ENCODE peak calls at places on chromosomes 2 and 18, in eight cellular contexts. B is HFFc6, J is lung microvascular endothelial cell, C is NAMALWA, K is NCI-H510A treated with DMSO at 0.1 percent for 48 hours, R is foreskin keratinocyte, Q is left lung, X is NCI-H345. O is an unnamed sample.

GRCh38 chr18:44128365-44128764 is 552.3 kb upstream of the SETBP1 start:
- DNase-seq in B (no peak), J (peak), Q (no peak), C (no peak), R (no peak), X (no peak), K (no peak), O (no peak)

GRCh38 chr2:46945671-46946070 is 30.1 kb upstream of the MCFD2 start:
- DNase-seq in R (no peak), Q (no peak), J (no peak), K (no peak), B (no peak), C (peak), X (no peak), O (no peak)

GRCh38 chr2:224984641-224985040 is 57.6 kb downstream of the DOCK10 start:
- DNase-seq in B (no peak), K (no peak), C (no peak), Q (no peak), J (no peak), R (no peak), X (no peak), O (no peak)

GRCh38 chr2:112182581-112183034 is 44.4 kb downstream of the FBLN7 start:
- DNase-seq in B (no peak), C (peak), Q (no peak), R (no peak), K (peak), X (peak), J (no peak), O (no peak)

GRCh38 chr2:47867205-47867604 is 39.1 kb downstream of the FBXO11 start:
- DNase-seq in R (no peak), B (peak), J (peak), Q (no peak), K (no peak), C (no peak), X (no peak), O (peak)

GRCh38 chr2:124983595-124983994 is 958.5 kb downstream of the CNTNAP5 start:
- DNase-seq in Q (no peak), C (no peak), R (no peak), B (peak), K (no peak), X (no peak), J (no peak), O (peak)

GRCh38 chr2:1051075-1051474 is 100.4 kb downstream of the SNTG2 start:
- DNase-seq in J (no peak), R (no peak), C (no peak), Q (no peak), B (no peak), K (peak), X (no peak), O (no peak)

GRCh38 chr2:240917009-240917683 is 11.0 kb downstream of the CROCC2 start:
- DNase-seq in C (no peak), Q (peak), K (no peak), X (no peak), J (no peak), R (no peak), B (no peak), O (no peak)

GRCh38 chr18:54828290-54828871 is at the start of gene RAB27B:
- DNase-seq in K (peak), X (peak), Q (peak), J (peak), B (peak), R (peak), C (no peak), O (peak)

GRCh38 chr2:191274404-191274803 is 29.2 kb downstream of the MYO1B start:
- DNase-seq in X (no peak), Q (no peak), J (no peak), C (no peak), R (no peak), K (no peak), B (no peak), O (no peak)

GRCh38 chr18:62436636-62437519 is 85.9 kb upstream of the ZCCHC2 start:
- DNase-seq in K (no peak), B (peak), X (no peak), J (peak), C (no peak), Q (peak), R (peak), O (no peak)

GRCh38 chr2:215466097-215466909 is 30.4 kb upstream of the FN1 start:
- DNase-seq in C (no peak), R (peak), Q (no peak), B (no peak), J (no peak), K (no peak), X (no peak), O (no peak)

GRCh38 chr2:10513201-10513600 is 65.1 kb upstream of the ODC1 start:
- DNase-seq in Q (no peak), K (no peak), B (no peak), C (no peak), X (no peak), R (no peak), J (no peak), O (no peak)

GRCh38 chr18:812123-812672 is at the start of gene YES1:
- DNase-seq in Q (peak), J (peak), R (peak), X (peak), B (peak), C (no peak), K (peak), O (no peak)

GRCh38 chr2:172472441-172473051 is 45.2 kb downstream of the ITGA6 start:
- DNase-seq in B (no peak), J (peak), C (no peak), Q (no peak), K (no peak), R (no peak), X (no peak), O (no peak)

GRCh38 chr18:56112013-56112749 is 524.2 kb upstream of the TCF4 start:
- DNase-seq in B (peak), J (no peak), X (no peak), Q (no peak), K (no peak), C (no peak), R (peak), O (peak)

GRCh38 chr2:95388878-95389255 is 13.6 kb upstream of the FAHD2A start:
- DNase-seq in B (no peak), K (no peak), X (no peak), C (no peak), J (no peak), R (no peak), Q (no peak), O (no peak)

GRCh38 chr2:237075749-237076599 is 9.7 kb upstream of the COPS8 start:
- DNase-seq in B (no peak), K (peak), C (no peak), X (no peak), J (no peak), R (no peak), Q (peak), O (no peak)

GRCh38 chr2:29390131-29390530 is 274.9 kb downstream of the CLIP4 start:
- DNase-seq in K (no peak), C (no peak), J (no peak), Q (no peak), R (no peak), X (no peak), B (no peak), O (no peak)

GRCh38 chr18:3297025-3297984 is 35.4 kb downstream of the MYL12B start:
- DNase-seq in K (no peak), Q (peak), C (peak), X (peak), R (peak), J (peak), B (peak), O (peak)

O was measured in epithelial cell of prostate.